ENCODE peak calls at places on chromosomes 4 and X, in six cellular contexts. M is SK-MEL-5, L is immature natural killer cell, V is adrenal gland, T is GM23248, J is HEK293T. I is an unnamed sample.

GRCh38 chrX:13937370-13938052 is 92.2 kb downstream of the GEMIN8 start:
- DNase-seq in M (peak; percentile 60), L (no peak), V (no peak), T (peak; percentile 12), J (peak; percentile 23), I (no peak)

GRCh38 chr4:64250061-64250460 is 159.2 kb downstream of the TECRL start:
- DNase-seq in M (no peak), L (no peak), V (no peak), T (no peak), J (no peak), I (no peak)

GRCh38 chrX:21741869-21742701 is 15.8 kb downstream of the SMPX start:
- DNase-seq in M (peak; percentile 14), L (no peak), V (no peak), T (no peak), J (no peak), I (no peak)

GRCh38 chr4:105179539-105180401 is 33.1 kb downstream of the TET2 start:
- DNase-seq in M (no peak), L (no peak), V (no peak), T (no peak), J (no peak), I (no peak)

GRCh38 chr4:2304321-2304876 is 42.5 kb upstream of the MXD4 start:
- DNase-seq in M (no peak), L (no peak), V (no peak), T (no peak), J (no peak), I (no peak)

GRCh38 chr4:13523591-13524503 is 20.5 kb downstream of the NKX3-2 start:
- DNase-seq in M (no peak), L (no peak), V (no peak), T (no peak), J (no peak), I (no peak)

GRCh38 chr4:185142563-185142910 is 529 bp upstream of the SLC25A4 start:
- DNase-seq in M (peak; percentile 40), L (no peak), V (no peak), T (no peak), J (no peak), I (no peak)

GRCh38 chr4:14265651-14266050 is 638.1 kb upstream of the BOD1L1 start:
- DNase-seq in M (no peak), L (no peak), V (no peak), T (no peak), J (no peak), I (no peak)

GRCh38 chr4:153143527-153144348 is 60.5 kb upstream of the TRIM2 start:
- DNase-seq in M (peak; percentile 59), L (no peak), V (no peak), T (peak; percentile 52), J (no peak), I (no peak)

GRCh38 chr4:152159773-152160172 is 376.1 kb downstream of the FBXW7 start:
- DNase-seq in M (no peak), L (no peak), V (no peak), T (no peak), J (no peak), I (no peak)

GRCh38 chr4:124262211-124263179 is 450.0 kb downstream of the ANKRD50 start:
- DNase-seq in M (peak; percentile 83), L (peak; percentile 19), V (peak; percentile 55), T (peak; percentile 88), J (peak; percentile 66), I (peak; percentile 15)

GRCh38 chrX:49186125-49187027 is at the start of gene PRICKLE3:
- DNase-seq in M (peak; percentile 76), L (peak; percentile 68), V (peak; percentile 84), T (peak; percentile 77), J (peak; percentile 55), I (peak; percentile 59)

GRCh38 chr4:188778880-188779279 is 639.6 kb downstream of the TRIML1 start:
- DNase-seq in M (no peak), L (no peak), V (no peak), T (peak; percentile 12), J (no peak), I (no peak)

GRCh38 chr4:11488657-11489448 is 60.2 kb upstream of the HS3ST1 start:
- DNase-seq in M (peak; percentile 18), L (no peak), V (no peak), T (no peak), J (no peak), I (no peak)

GRCh38 chr4:25406081-25406692 is 29.1 kb downstream of the ANAPC4 start:
- DNase-seq in M (no peak), L (no peak), V (no peak), T (peak; percentile 54), J (no peak), I (no peak)

GRCh38 chr4:146485968-146486367 is 35.8 kb downstream of the SLC10A7 start:
- DNase-seq in M (no peak), L (no peak), V (no peak), T (no peak), J (no peak), I (no peak)

GRCh38 chr4:87589531-87589930 is 18.8 kb upstream of the DSPP start:
- DNase-seq in M (no peak), L (no peak), V (no peak), T (peak; percentile 93), J (no peak), I (no peak)

GRCh38 chr4:169152104-169152503 is 118.7 kb downstream of the SH3RF1 start:
- DNase-seq in M (no peak), L (no peak), V (no peak), T (no peak), J (no peak), I (no peak)

GRCh38 chr4:121155893-121156292 is 8.2 kb downstream of the TNIP3 start:
- DNase-seq in M (no peak), L (no peak), V (no peak), T (peak; percentile 93), J (no peak), I (no peak)

GRCh38 chrX:17670874-17671273 is 66.4 kb upstream of the SCML1 start:
- DNase-seq in M (no peak), L (no peak), V (no peak), T (no peak), J (no peak), I (no peak)

GRCh38 chr4:26420903-26421302 is 69.4 kb downstream of the CCKAR start:
- DNase-seq in M (no peak), L (no peak), V (no peak), T (peak; percentile 29), J (no peak), I (no peak)

GRCh38 chr4:124948976-124949597 is 236.6 kb upstream of the ANKRD50 start:
- DNase-seq in M (no peak), L (no peak), V (no peak), T (peak; percentile 80), J (no peak), I (no peak)

GRCh38 chr4:189046642-189047041 is 894.0 kb upstream of the FRG1 start:
- DNase-seq in M (no peak), L (no peak), V (no peak), T (peak; percentile 4), J (no peak), I (no peak)

GRCh38 chr4:168551211-168551610 is 54.4 kb downstream of the PALLD start:
- DNase-seq in M (no peak), L (no peak), V (no peak), T (peak; percentile 94), J (no peak), I (no peak)

GRCh38 chr4:53522334-53522733 is 69.0 kb downstream of the LNX1 start:
- DNase-seq in M (no peak), L (no peak), V (no peak), T (no peak), J (no peak), I (no peak)

GRCh38 chr4:16684083-16684482 is 214.4 kb downstream of the LDB2 start:
- DNase-seq in M (peak; percentile 8), L (no peak), V (no peak), T (peak; percentile 85), J (no peak), I (no peak)

GRCh38 chr4:107600456-107600855 is 119.6 kb downstream of the PAPSS1 start:
- DNase-seq in M (no peak), L (no peak), V (no peak), T (peak; percentile 63), J (no peak), I (no peak)

GRCh38 chrX:151397741-151398070 is 700 bp downstream of the VMA21 start:
- DNase-seq in M (no peak), L (no peak), V (no peak), T (no peak), J (peak; percentile 9), I (no peak)

GRCh38 chrX:68995780-68996551 is 167.1 kb downstream of the EFNB1 start:
- DNase-seq in M (no peak), L (no peak), V (peak; percentile 77), T (no peak), J (peak; percentile 3), I (no peak)

GRCh38 chr4:70705856-70706461 is 15.8 kb upstream of the RUFY3 start:
- DNase-seq in M (no peak), L (no peak), V (no peak), T (peak; percentile 56), J (peak; percentile 17), I (no peak)

GRCh38 chr4:52751349-52751911 is at the start of gene ERVMER34-1:
- DNase-seq in M (peak; percentile 26), L (no peak), V (peak; percentile 73), T (peak; percentile 47), J (no peak), I (no peak)

GRCh38 chr4:66489783-66490452 is 819.6 kb upstream of the EPHA5 start:
- DNase-seq in M (no peak), L (no peak), V (no peak), T (no peak), J (no peak), I (no peak)

GRCh38 chr4:162408309-162408708 is 244.5 kb upstream of the FSTL5 start:
- DNase-seq in M (no peak), L (no peak), V (no peak), T (no peak), J (no peak), I (no peak)

GRCh38 chrX:71621644-71622346 is 3.5 kb upstream of the CXCR3 start:
- DNase-seq in M (no peak), L (no peak), V (no peak), T (peak; percentile 56), J (no peak), I (no peak)

GRCh38 chrX:39653656-39654055 is 444.1 kb downstream of the BCOR start:
- DNase-seq in M (no peak), L (no peak), V (no peak), T (no peak), J (no peak), I (no peak)

GRCh38 chrX:65831268-65831667 is 163.8 kb downstream of the MSN start:
- DNase-seq in M (no peak), L (no peak), V (no peak), T (no peak), J (no peak), I (no peak)

I was measured in CD4-positive, alpha-beta memory T cell.